ENCODE peak calls at places on chromosomes 7 and 10, in six cellular contexts. One of them, this sample, is unnamed.

GRCh38 chr7:105589221-105590077 is 8.2 kb upstream of the EFCAB10 start:
- DNase-seq in hepatocyte: peak
- DNase-seq in GM23338: peak
- DNase-seq in DND-41: peak
- DNase-seq in neural progenitor cell: peak
- DNase-seq in right cardiac atrium: peak
- DNase-seq in this sample: peak

GRCh38 chr7:92034116-92034515 is 93.5 kb downstream of the AKAP9 start:
- DNase-seq in neural progenitor cell: no peak
- DNase-seq in hepatocyte: no peak
- DNase-seq in DND-41: no peak
- DNase-seq in right cardiac atrium: no peak
- DNase-seq in GM23338: no peak
- DNase-seq in this sample: no peak

GRCh38 chr7:129375221-129375938 is 58.9 kb upstream of the STRIP2 start:
- DNase-seq in GM23338: peak
- DNase-seq in hepatocyte: no peak
- DNase-seq in right cardiac atrium: no peak
- DNase-seq in neural progenitor cell: peak
- DNase-seq in DND-41: no peak
- DNase-seq in this sample: no peak

GRCh38 chr7:29969706-29970105 is 19.9 kb downstream of the SCRN1 start:
- DNase-seq in GM23338: no peak
- DNase-seq in neural progenitor cell: no peak
- DNase-seq in DND-41: no peak
- DNase-seq in hepatocyte: no peak
- DNase-seq in right cardiac atrium: no peak
- DNase-seq in this sample: no peak

GRCh38 chr10:127182161-127182560 is 14.2 kb downstream of the INSYN2A start:
- DNase-seq in hepatocyte: no peak
- DNase-seq in neural progenitor cell: no peak
- DNase-seq in DND-41: no peak
- DNase-seq in GM23338: no peak
- DNase-seq in right cardiac atrium: no peak
- DNase-seq in this sample: no peak

GRCh38 chr10:97433430-97434001 is 7.5 kb downstream of the PGAM1 start:
- DNase-seq in hepatocyte: no peak
- DNase-seq in right cardiac atrium: no peak
- DNase-seq in GM23338: no peak
- DNase-seq in neural progenitor cell: no peak
- DNase-seq in DND-41: no peak
- DNase-seq in this sample: no peak

GRCh38 chr7:69823151-69823744 is 225.0 kb downstream of the AUTS2 start:
- DNase-seq in right cardiac atrium: no peak
- DNase-seq in hepatocyte: no peak
- DNase-seq in DND-41: no peak
- DNase-seq in GM23338: no peak
- DNase-seq in neural progenitor cell: no peak
- DNase-seq in this sample: no peak

GRCh38 chr7:150805864-150806263 is 5.3 kb downstream of the TMEM176A start:
- DNase-seq in right cardiac atrium: no peak
- DNase-seq in GM23338: no peak
- DNase-seq in DND-41: no peak
- DNase-seq in neural progenitor cell: no peak
- DNase-seq in hepatocyte: no peak
- DNase-seq in this sample: no peak

GRCh38 chr10:6074489-6075301 is 12.5 kb upstream of the IL2RA start:
- DNase-seq in neural progenitor cell: no peak
- DNase-seq in right cardiac atrium: no peak
- DNase-seq in hepatocyte: no peak
- DNase-seq in GM23338: no peak
- DNase-seq in DND-41: no peak
- DNase-seq in this sample: no peak

GRCh38 chr10:84196941-84197340 is 2.6 kb downstream of the CDHR1 start:
- DNase-seq in DND-41: no peak
- DNase-seq in right cardiac atrium: no peak
- DNase-seq in GM23338: no peak
- DNase-seq in neural progenitor cell: no peak
- DNase-seq in hepatocyte: no peak
- DNase-seq in this sample: no peak

GRCh38 chr10:124047427-124048157 is 45.8 kb downstream of the CHST15 start:
- DNase-seq in neural progenitor cell: no peak
- DNase-seq in hepatocyte: no peak
- DNase-seq in GM23338: no peak
- DNase-seq in right cardiac atrium: no peak
- DNase-seq in DND-41: no peak
- DNase-seq in this sample: no peak

GRCh38 chr7:117038408-117038807 is 85.1 kb downstream of the ST7 start:
- DNase-seq in right cardiac atrium: no peak
- DNase-seq in hepatocyte: no peak
- DNase-seq in neural progenitor cell: no peak
- DNase-seq in DND-41: no peak
- DNase-seq in GM23338: no peak
- DNase-seq in this sample: no peak

GRCh38 chr7:159083698-159084068 is 61.0 kb downstream of the VIPR2 start:
- DNase-seq in GM23338: no peak
- DNase-seq in DND-41: no peak
- DNase-seq in neural progenitor cell: no peak
- DNase-seq in right cardiac atrium: peak
- DNase-seq in hepatocyte: no peak
- DNase-seq in this sample: no peak

GRCh38 chr10:69994262-69994661 is 58.4 kb upstream of the MACROH2A2 start:
- DNase-seq in GM23338: peak
- DNase-seq in hepatocyte: peak
- DNase-seq in DND-41: no peak
- DNase-seq in right cardiac atrium: no peak
- DNase-seq in neural progenitor cell: peak
- DNase-seq in this sample: no peak

GRCh38 chr10:44761076-44761475 is 150.1 kb upstream of the TMEM72 start:
- DNase-seq in hepatocyte: no peak
- DNase-seq in GM23338: no peak
- DNase-seq in DND-41: no peak
- DNase-seq in neural progenitor cell: no peak
- DNase-seq in right cardiac atrium: no peak
- DNase-seq in this sample: no peak

GRCh38 chr10:89515031-89515841 is 20.2 kb downstream of the SLC16A12 start:
- DNase-seq in hepatocyte: peak
- DNase-seq in neural progenitor cell: no peak
- DNase-seq in GM23338: peak
- DNase-seq in right cardiac atrium: no peak
- DNase-seq in DND-41: no peak
- DNase-seq in this sample: no peak

GRCh38 chr7:84216477-84216876 is 21.9 kb upstream of the SEMA3A start:
- DNase-seq in neural progenitor cell: no peak
- DNase-seq in DND-41: no peak
- DNase-seq in right cardiac atrium: no peak
- DNase-seq in hepatocyte: no peak
- DNase-seq in GM23338: no peak
- DNase-seq in this sample: no peak

GRCh38 chr10:119928411-119928810 is 35.9 kb downstream of the SEC23IP start:
- DNase-seq in neural progenitor cell: no peak
- DNase-seq in GM23338: no peak
- DNase-seq in hepatocyte: no peak
- DNase-seq in DND-41: no peak
- DNase-seq in right cardiac atrium: no peak
- DNase-seq in this sample: no peak

GRCh38 chr7:135817576-135817975 is 69.0 kb upstream of the FAM180A start:
- DNase-seq in right cardiac atrium: no peak
- DNase-seq in GM23338: no peak
- DNase-seq in DND-41: no peak
- DNase-seq in hepatocyte: no peak
- DNase-seq in neural progenitor cell: no peak
- DNase-seq in this sample: no peak

GRCh38 chr7:95933618-95934017 is 161.3 kb downstream of the DYNC1I1 start:
- DNase-seq in GM23338: no peak
- DNase-seq in neural progenitor cell: no peak
- DNase-seq in DND-41: no peak
- DNase-seq in right cardiac atrium: no peak
- DNase-seq in hepatocyte: no peak
- DNase-seq in this sample: no peak

GRCh38 chr7:143494622-143495021 is 16.9 kb downstream of the TAS2R41 start:
- DNase-seq in GM23338: peak
- DNase-seq in hepatocyte: no peak
- DNase-seq in right cardiac atrium: no peak
- DNase-seq in neural progenitor cell: no peak
- DNase-seq in DND-41: no peak
- DNase-seq in this sample: no peak

GRCh38 chr10:133608855-133609254 is 17.7 kb downstream of the FRG2B start:
- DNase-seq in right cardiac atrium: no peak
- DNase-seq in GM23338: peak
- DNase-seq in neural progenitor cell: no peak
- DNase-seq in hepatocyte: no peak
- DNase-seq in DND-41: no peak
- DNase-seq in this sample: no peak

GRCh38 chr7:46603780-46604725 is 683.0 kb upstream of the IGFBP3 start:
- DNase-seq in DND-41: no peak
- DNase-seq in hepatocyte: peak
- DNase-seq in GM23338: no peak
- DNase-seq in neural progenitor cell: no peak
- DNase-seq in right cardiac atrium: peak
- DNase-seq in this sample: no peak

GRCh38 chr7:103888603-103889153 is 100.8 kb downstream of the RELN start:
- DNase-seq in GM23338: no peak
- DNase-seq in hepatocyte: no peak
- DNase-seq in neural progenitor cell: no peak
- DNase-seq in DND-41: no peak
- DNase-seq in right cardiac atrium: no peak
- DNase-seq in this sample: no peak

GRCh38 chr10:4687397-4687796 is 138.6 kb upstream of the AKR1E2 start:
- DNase-seq in DND-41: no peak
- DNase-seq in GM23338: no peak
- DNase-seq in hepatocyte: no peak
- DNase-seq in right cardiac atrium: no peak
- DNase-seq in neural progenitor cell: no peak
- DNase-seq in this sample: no peak

GRCh38 chr10:133195611-133196010 is 34.4 kb upstream of the UTF1 start:
- DNase-seq in GM23338: no peak
- DNase-seq in DND-41: no peak
- DNase-seq in right cardiac atrium: peak
- DNase-seq in neural progenitor cell: no peak
- DNase-seq in hepatocyte: no peak
- DNase-seq in this sample: no peak

GRCh38 chr10:8057636-8058273 is 3.3 kb downstream of the GATA3 start:
- DNase-seq in right cardiac atrium: peak
- DNase-seq in GM23338: peak
- DNase-seq in hepatocyte: peak
- DNase-seq in DND-41: no peak
- DNase-seq in neural progenitor cell: peak
- DNase-seq in this sample: no peak
- H3K27ac ChIP-seq in right cardiac atrium: no peak
- H3K27ac ChIP-seq in GM23338: no peak
- H3K27ac ChIP-seq in hepatocyte: peak
- H3K27ac ChIP-seq in DND-41: peak
- H3K27ac ChIP-seq in neural progenitor cell: no peak
- H3K27ac ChIP-seq in this sample: peak

GRCh38 chr7:24427048-24427447 is 143.1 kb downstream of the NPY start:
- DNase-seq in neural progenitor cell: peak
- DNase-seq in DND-41: no peak
- DNase-seq in hepatocyte: no peak
- DNase-seq in GM23338: peak
- DNase-seq in right cardiac atrium: no peak
- DNase-seq in this sample: no peak
- H3K27ac ChIP-seq in neural progenitor cell: peak
- H3K27ac ChIP-seq in DND-41: no peak
- H3K27ac ChIP-seq in hepatocyte: no peak
- H3K27ac ChIP-seq in GM23338: no peak
- H3K27ac ChIP-seq in right cardiac atrium: no peak
- H3K27ac ChIP-seq in this sample: no peak

DNA sequence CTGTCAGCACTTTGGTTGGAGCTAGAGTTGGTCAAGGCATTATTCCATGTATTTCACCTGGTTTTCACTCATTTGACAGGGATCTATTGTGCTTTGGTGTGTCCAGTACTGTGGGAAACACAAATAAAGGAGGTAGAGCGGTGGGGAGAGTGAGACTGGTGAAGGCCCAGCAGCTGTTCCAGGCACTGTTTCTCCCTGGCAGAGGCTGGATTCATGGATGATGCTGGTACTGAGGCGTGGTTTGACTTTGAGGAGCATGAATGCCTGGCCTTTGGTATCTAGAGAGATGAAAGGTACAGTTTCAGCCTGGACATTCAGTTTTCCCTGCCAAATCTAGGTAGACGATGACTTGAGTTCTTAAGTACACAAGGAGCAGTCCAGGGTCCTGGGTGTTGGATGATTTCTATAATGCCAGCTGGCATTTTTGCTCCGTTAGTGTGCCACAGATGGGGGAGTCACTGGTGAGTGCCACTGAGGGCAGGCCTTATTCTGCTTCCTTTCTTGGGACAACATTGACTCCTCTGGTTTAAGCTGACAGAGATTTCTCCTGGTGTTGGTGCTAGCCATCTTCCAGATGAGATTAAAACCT is 162.2 kb upstream of the BMPER start:
- DNase-seq in hepatocyte: no peak
- DNase-seq in DND-41: no peak
- DNase-seq in right cardiac atrium: no peak
- DNase-seq in neural progenitor cell: no peak
- DNase-seq in GM23338: no peak
- DNase-seq in this sample: no peak
- H3K27ac ChIP-seq in hepatocyte: peak
- H3K27ac ChIP-seq in DND-41: no peak
- H3K27ac ChIP-seq in right cardiac atrium: no peak
- H3K27ac ChIP-seq in neural progenitor cell: no peak
- H3K27ac ChIP-seq in GM23338: peak
- H3K27ac ChIP-seq in this sample: no peak

DNA sequence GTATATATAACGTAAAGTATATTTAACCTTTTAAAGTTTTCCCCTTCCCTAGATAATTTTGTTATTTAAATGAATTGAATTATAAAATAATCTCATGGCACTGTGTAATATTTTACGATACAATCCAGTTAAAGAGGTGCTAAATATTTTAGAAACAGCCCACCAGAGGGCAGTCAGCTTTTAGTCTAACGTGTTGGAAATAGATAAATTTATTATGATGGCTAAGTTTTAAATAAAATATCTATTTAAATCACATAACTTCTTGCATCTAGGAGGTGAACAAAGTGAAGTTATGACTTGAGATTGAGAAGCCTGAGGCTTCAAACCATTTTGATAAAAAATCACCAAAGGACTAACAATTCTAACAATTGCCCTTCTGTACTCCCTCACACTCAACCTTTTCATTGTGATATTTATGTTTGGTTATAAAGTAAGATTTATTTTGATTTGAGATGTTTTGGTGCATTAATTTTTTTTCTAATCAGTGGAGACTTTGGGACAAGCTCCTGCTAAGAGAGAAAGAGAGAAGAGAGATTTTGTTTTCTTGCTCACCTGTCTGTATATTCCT is 171.5 kb upstream of the SP4 start:
- DNase-seq in neural progenitor cell: peak
- DNase-seq in hepatocyte: peak
- DNase-seq in right cardiac atrium: no peak
- DNase-seq in DND-41: no peak
- DNase-seq in GM23338: peak
- DNase-seq in this sample: no peak
- H3K27ac ChIP-seq in neural progenitor cell: no peak
- H3K27ac ChIP-seq in hepatocyte: no peak
- H3K27ac ChIP-seq in right cardiac atrium: no peak
- H3K27ac ChIP-seq in DND-41: no peak
- H3K27ac ChIP-seq in GM23338: no peak
- H3K27ac ChIP-seq in this sample: no peak

This sample was measured in CD8-positive, alpha-beta T cell.